ENCODE peak calls at places on chromosomes 6 and 20, in ten cellular contexts. T is ACHN; Q is progenitor cell of endocrine pancreas; F is tibial nerve; P is B cell; J is head of caudate nucleus; G is Kasumi-1; W is stimulated activated naive CD4-positive, alpha-beta T cell; A is cardiac fibroblast; D is heart right ventricle. B is an unnamed sample.

GRCh38 chr20:18623156-18623555 is 35.3 kb downstream of the DTD1 start:
- DNase-seq in Q (no peak), W (no peak), J (no peak), T (no peak), G (no peak), D (no peak), P (no peak), A (no peak), F (no peak), B (no peak)

GRCh38 chr6:84785676-84786075 is 21.3 kb upstream of the TBX18 start:
- DNase-seq in G (no peak), J (no peak), P (no peak), W (no peak), T (no peak), F (no peak), Q (no peak), A (no peak), D (no peak), B (no peak)

GRCh38 chr6:4346659-4347333 is 211.4 kb upstream of the ECI2 start:
- DNase-seq in Q (no peak), F (no peak), J (no peak), G (no peak), P (no peak), T (no peak), D (peak; percentile 62), A (no peak), W (no peak), B (no peak)

GRCh38 chr6:135995160-135995898 is 143.8 kb downstream of the PDE7B start:
- DNase-seq in W (no peak), Q (no peak), A (peak; percentile 67), P (no peak), G (no peak), D (no peak), F (no peak), J (no peak), T (peak; percentile 27), B (peak; percentile 78)

GRCh38 chr20:38373898-38374297 is 27.6 kb downstream of the LBP start:
- DNase-seq in F (no peak), W (no peak), Q (no peak), P (no peak), D (no peak), A (no peak), J (no peak), G (no peak), T (no peak), B (no peak)

GRCh38 chr6:52127957-52128356 is 40.5 kb upstream of the PKHD1 start:
- DNase-seq in J (no peak), P (no peak), G (no peak), W (no peak), D (no peak), T (no peak), F (no peak), A (no peak), Q (no peak), B (no peak)

GRCh38 chr20:48354320-48355263 is 473.2 kb downstream of the PREX1 start:
- DNase-seq in Q (no peak), F (no peak), D (no peak), J (no peak), P (peak; percentile 20), G (no peak), T (no peak), W (no peak), A (no peak), B (no peak)

GRCh38 chr20:48709292-48709691 is 118.5 kb downstream of the PREX1 start:
- DNase-seq in F (no peak), T (no peak), W (no peak), D (no peak), Q (no peak), G (no peak), P (no peak), A (no peak), J (no peak), B (no peak)

GRCh38 chr6:25229671-25230321 is 49.4 kb upstream of the CARMIL1 start:
- DNase-seq in J (no peak), G (no peak), A (peak; percentile 70), F (no peak), W (no peak), Q (no peak), D (no peak), P (no peak), T (peak; percentile 50), B (peak; percentile 28)

B was measured in stromal cell of bone marrow.